ENCODE peak calls at places on chromosomes 3 and 15, in ten cellular contexts. Z is AG10803, P is coronary artery, B is GM12865, N is A673, L is PC-3, M is sigmoid colon, G is heart left ventricle, O is thoracic aorta, E is cardiac muscle cell. F is an unnamed sample.

GRCh38 chr3:38516669-38517068 is 20.5 kb downstream of the EXOG start:
- DNase-seq in Z (no peak), P (no peak), B (no peak), N (no peak), L (peak), M (no peak), G (no peak), O (no peak), E (no peak), F (no peak)

GRCh38 chr15:52406601-52407000 is 111.0 kb upstream of the MYO5C start:
- DNase-seq in Z (peak), P (no peak), B (no peak), N (no peak), L (no peak), M (no peak), G (no peak), O (no peak), E (no peak), F (no peak)

GRCh38 chr15:33148129-33148850 is 46.2 kb downstream of the FMN1 start:
- DNase-seq in Z (no peak), P (no peak), B (no peak), N (no peak), L (no peak), M (no peak), G (no peak), O (no peak), E (no peak), F (no peak)

GRCh38 chr3:172557515-172558220 is 34.4 kb upstream of the TNFSF10 start:
- DNase-seq in Z (peak), P (no peak), B (no peak), N (no peak), L (no peak), M (no peak), G (no peak), O (no peak), E (no peak), F (no peak)

GRCh38 chr15:48361690-48362089 is 30.5 kb downstream of the DUT start:
- DNase-seq in Z (no peak), P (no peak), B (no peak), N (no peak), L (no peak), M (no peak), G (no peak), O (no peak), E (no peak), F (no peak)

GRCh38 chr15:63915209-63915887 is 81.6 kb upstream of the HERC1 start:
- DNase-seq in Z (peak), P (no peak), B (no peak), N (no peak), L (no peak), M (no peak), G (peak), O (no peak), E (peak), F (no peak)

GRCh38 chr3:34140606-34141005 is 342.2 kb downstream of the PDCD6IP start:
- DNase-seq in Z (no peak), P (no peak), B (no peak), N (peak), L (no peak), M (no peak), G (no peak), O (no peak), E (no peak), F (no peak)

GRCh38 chr3:97232635-97233034 is 418.2 kb downstream of the EPHA6 start:
- DNase-seq in Z (no peak), P (no peak), B (no peak), N (no peak), L (peak), M (peak), G (no peak), O (no peak), E (peak), F (no peak)

DNA sequence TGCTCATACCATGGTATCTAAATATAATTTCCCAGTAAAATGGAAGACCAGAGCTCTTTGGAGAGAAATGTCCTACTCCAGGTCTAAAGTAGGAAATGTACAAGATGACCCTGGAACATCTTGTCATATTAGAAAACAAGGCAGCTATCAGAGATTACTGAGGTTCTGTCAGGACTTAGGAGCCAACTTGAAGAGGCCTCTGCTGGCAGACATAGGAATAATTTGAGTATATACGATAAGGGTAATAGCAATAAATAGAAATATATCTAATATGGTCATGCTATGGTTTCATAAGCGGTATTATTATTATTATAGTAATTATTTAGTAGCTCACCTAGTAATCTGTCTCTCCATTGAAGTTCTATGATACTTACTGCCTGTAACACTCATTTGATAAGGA is 224.2 kb downstream of the SOX2 start:
- DNase-seq in Z (no peak), P (no peak), B (no peak), N (no peak), L (peak), M (no peak), G (no peak), O (no peak), E (no peak), F (no peak)
- TF ChIP-seq CTCF in Z (no peak), P (no peak), B (no peak), N (peak), L (peak), M (no peak), G (no peak), O (no peak), E (no peak), F (no peak)

GRCh38 chr3:126104742-126105605 is 21.1 kb upstream of the SLC41A3 start:
- DNase-seq in Z (no peak), P (peak), B (no peak), N (no peak), L (no peak), M (peak), G (no peak), O (no peak), E (no peak), F (peak)

GRCh38 chr3:126104028-126104635 is 20.2 kb upstream of the SLC41A3 start:
- DNase-seq in Z (no peak), P (peak), B (no peak), N (no peak), L (no peak), M (peak), G (no peak), O (no peak), E (no peak), F (peak)

GRCh38 chr3:126102011-126102410 is 18.1 kb upstream of the SLC41A3 start:
- DNase-seq in Z (no peak), P (peak), B (no peak), N (no peak), L (no peak), M (peak), G (no peak), O (no peak), E (no peak), F (no peak)

GRCh38 chr3:126102530-126102951 is 18.6 kb upstream of the SLC41A3 start:
- DNase-seq in Z (peak), P (peak), B (no peak), N (no peak), L (no peak), M (peak), G (peak), O (peak), E (no peak), F (peak)

DNA sequence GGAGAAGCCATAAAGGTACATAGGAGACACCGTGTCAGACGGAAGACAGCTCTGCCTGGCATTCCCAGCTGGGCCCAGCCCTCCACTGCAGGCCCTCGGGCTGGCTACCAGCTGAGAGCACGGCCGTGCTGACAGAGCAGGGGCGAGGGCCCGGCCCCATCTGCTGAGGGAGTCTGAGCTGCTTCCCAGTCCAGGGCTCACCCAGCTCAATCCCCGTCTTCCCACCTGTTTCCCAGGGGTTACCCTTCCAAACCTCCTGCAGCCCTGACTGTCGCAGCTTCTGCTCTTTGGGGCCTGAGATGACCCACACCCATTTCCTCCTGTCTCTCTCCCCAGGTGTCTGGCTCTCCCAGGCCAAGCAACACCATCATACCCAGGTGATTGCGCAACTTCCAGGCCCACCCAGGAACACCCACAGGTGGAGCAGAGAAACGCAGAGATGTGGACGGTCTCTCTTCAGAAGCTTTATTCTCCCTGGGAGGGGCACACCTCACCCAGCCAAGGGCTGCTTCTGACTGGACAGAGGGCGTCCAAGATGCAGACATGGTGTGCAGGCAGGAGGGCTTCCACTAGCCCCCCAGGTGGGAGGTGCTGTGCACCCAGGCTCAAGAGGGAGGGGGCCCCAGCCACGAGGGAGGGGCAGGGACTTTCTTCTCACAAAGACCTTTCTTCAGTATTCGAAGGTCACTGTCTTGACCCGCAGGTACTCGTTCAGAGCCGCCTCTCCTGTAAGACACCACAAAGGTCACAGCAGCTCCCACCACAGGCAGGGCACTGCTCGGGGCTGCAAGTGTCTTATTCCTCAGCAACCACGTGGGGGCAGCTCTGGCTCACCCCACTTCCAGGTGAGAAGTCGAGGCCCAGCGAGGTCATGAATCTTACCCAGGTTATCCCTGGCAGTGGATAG is 19.4 kb upstream of the SLC41A3 start:
- DNase-seq in Z (no peak), P (peak), B (peak), N (no peak), L (no peak), M (peak), G (no peak), O (no peak), E (no peak), F (peak)
- TF ChIP-seq CTCF in Z (no peak), P (no peak), B (peak), N (no peak), L (no peak), M (no peak), G (no peak), O (no peak), E (no peak), F (no peak)

DNA sequence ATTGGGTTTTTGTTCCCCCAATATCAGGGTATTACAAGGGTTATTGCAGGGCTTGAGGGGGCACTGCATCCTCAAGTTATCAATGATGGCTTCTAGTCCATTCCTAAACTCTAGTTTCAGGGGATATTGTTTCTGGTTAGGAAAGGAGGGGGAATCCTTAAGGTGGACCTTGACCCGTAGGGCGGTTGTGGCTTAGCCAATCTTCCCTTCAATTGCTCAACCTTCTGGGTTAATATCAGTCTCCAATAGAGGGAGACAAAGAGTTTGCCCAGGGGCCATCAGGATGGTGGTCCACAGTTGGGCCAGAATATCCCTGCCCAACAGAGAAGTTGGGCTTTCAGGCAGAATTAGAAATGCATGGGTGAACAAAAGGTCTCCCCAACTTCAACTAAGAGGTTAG is 214.9 kb downstream of the BCHE start:
- DNase-seq in Z (no peak), P (no peak), B (no peak), N (no peak), L (no peak), M (no peak), G (no peak), O (no peak), E (no peak), F (no peak)
- TF ChIP-seq CTCF in Z (no peak), P (no peak), B (no peak), N (no peak), L (no peak), M (no peak), G (no peak), O (no peak), E (no peak), F (no peak)

DNA sequence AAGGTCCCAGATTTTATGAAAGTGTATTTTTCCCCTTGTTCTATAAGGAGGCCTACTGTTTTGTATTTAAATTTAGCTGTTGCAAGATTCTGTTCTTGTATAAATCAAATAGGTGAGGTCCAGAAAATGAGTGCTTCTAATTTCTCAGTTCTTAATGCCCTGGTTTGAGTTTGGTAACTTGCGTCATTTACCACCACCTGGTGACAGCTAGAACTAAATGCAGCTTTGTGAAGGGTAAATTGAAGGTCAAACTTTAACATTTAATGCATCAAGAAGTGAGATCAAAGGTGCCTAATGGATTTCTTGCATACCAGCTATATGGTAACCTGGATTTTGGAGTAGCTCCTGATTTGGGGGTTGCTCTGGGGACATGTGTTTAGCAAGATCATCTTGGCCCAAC is 50.7 kb upstream of the POLR2M start:
- DNase-seq in Z (no peak), P (no peak), B (peak), N (no peak), L (no peak), M (no peak), G (no peak), O (no peak), E (peak), F (no peak)
- TF ChIP-seq CTCF in Z (no peak), P (no peak), B (no peak), N (no peak), L (peak), M (no peak), G (no peak), O (no peak), E (no peak), F (no peak)

GRCh38 chr3:157354722-157355121 is 81.9 kb upstream of the PTX3 start:
- DNase-seq in Z (no peak), P (no peak), B (peak), N (peak), L (peak), M (no peak), G (no peak), O (no peak), E (peak), F (no peak)

GRCh38 chr3:157355276-157355675 is 81.4 kb upstream of the PTX3 start:
- DNase-seq in Z (no peak), P (no peak), B (no peak), N (no peak), L (no peak), M (no peak), G (no peak), O (no peak), E (no peak), F (no peak)

GRCh38 chr3:157354254-157354653 is 82.4 kb upstream of the PTX3 start:
- DNase-seq in Z (no peak), P (no peak), B (no peak), N (no peak), L (no peak), M (no peak), G (no peak), O (no peak), E (no peak), F (no peak)

GRCh38 chr3:157353657-157354056 is 83.0 kb upstream of the PTX3 start:
- DNase-seq in Z (peak), P (no peak), B (no peak), N (no peak), L (no peak), M (no peak), G (no peak), O (no peak), E (no peak), F (no peak)

DNA sequence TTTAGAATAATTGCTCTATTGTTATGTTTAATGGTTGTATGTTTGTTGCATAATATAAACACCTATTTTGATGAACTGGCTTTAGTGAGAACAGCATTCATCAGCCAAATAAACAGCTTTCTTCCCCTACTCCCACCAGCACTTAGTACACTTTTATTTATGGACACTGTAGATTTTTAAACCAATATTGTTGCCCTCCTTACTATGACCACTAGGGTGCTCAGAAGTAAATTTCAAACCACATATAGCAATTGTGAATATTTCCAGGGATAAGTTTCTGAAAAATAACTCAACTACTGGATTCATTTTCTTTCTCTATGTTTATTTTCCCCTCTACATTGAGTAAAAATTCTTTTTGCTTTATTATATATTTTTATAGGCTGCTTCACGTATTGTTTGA is 84.7 kb upstream of the PTX3 start:
- DNase-seq in Z (no peak), P (no peak), B (no peak), N (no peak), L (peak), M (no peak), G (no peak), O (no peak), E (no peak), F (no peak)
- TF ChIP-seq CTCF in Z (peak), P (no peak), B (peak), N (peak), L (peak), M (no peak), G (no peak), O (no peak), E (peak), F (no peak)

GRCh38 chr3:42961633-42962032 is 17.5 kb upstream of the GASK1A start:
- DNase-seq in Z (peak), P (no peak), B (peak), N (peak), L (peak), M (no peak), G (no peak), O (no peak), E (peak), F (peak)
- TF ChIP-seq CTCF in Z (peak), P (peak), B (peak), N (peak), L (peak), M (peak), G (peak), O (peak), E (peak), F (no peak)